ENCODE peak calls at places on chromosomes 16 and 17, in eight cellular contexts. S is right lobe of liver, H is BE2C, F is heart right ventricle, U is body of pancreas, W is small intestine, K is PC-9, O is cardiac muscle cell. G is an unnamed sample.

GRCh38 chr17:81490599-81490992 is 22.0 kb downstream of the ACTG1 start:
- DNase-seq in S (no peak), H (no peak), F (no peak), U (no peak), W (no peak), K (no peak), O (no peak), G (no peak)

GRCh38 chr16:78102865-78103264 is 3.4 kb downstream of the WWOX start:
- DNase-seq in S (no peak), H (no peak), F (no peak), U (no peak), W (no peak), K (no peak), O (no peak), G (no peak)

GRCh38 chr16:75529959-75530358 is 5.9 kb downstream of the CHST5 start:
- DNase-seq in S (no peak), H (no peak), F (no peak), U (no peak), W (no peak), K (no peak), O (no peak), G (no peak)

GRCh38 chr17:50953831-50954601 is 87.9 kb upstream of the TOB1 start:
- DNase-seq in S (peak), H (peak), F (peak), U (peak), W (peak), K (no peak), O (peak), G (peak)

GRCh38 chr16:81003610-81004460 is 2.9 kb downstream of the CMC2 start:
- DNase-seq in S (no peak), H (no peak), F (no peak), U (no peak), W (peak), K (no peak), O (peak), G (no peak)

GRCh38 chr16:85991425-85991824 is 92.5 kb downstream of the IRF8 start:
- DNase-seq in S (no peak), H (no peak), F (no peak), U (no peak), W (no peak), K (no peak), O (no peak), G (no peak)

GRCh38 chr17:80968602-80969029 is 23.0 kb upstream of the CHMP6 start:
- DNase-seq in S (no peak), H (peak), F (no peak), U (no peak), W (no peak), K (no peak), O (peak), G (no peak)

GRCh38 chr17:82495844-82496528 is 23.5 kb upstream of the FOXK2 start:
- DNase-seq in S (no peak), H (no peak), F (no peak), U (no peak), W (peak), K (no peak), O (no peak), G (no peak)

GRCh38 chr17:80819422-80820164 is 172.0 kb upstream of the CHMP6 start:
- DNase-seq in S (no peak), H (peak), F (no peak), U (no peak), W (no peak), K (no peak), O (no peak), G (no peak)

GRCh38 chr17:28189667-28190066 is 129.3 kb upstream of the TMEM97 start:
- DNase-seq in S (no peak), H (no peak), F (no peak), U (no peak), W (no peak), K (no peak), O (peak), G (no peak)

GRCh38 chr16:22356930-22357634 is 17.3 kb downstream of the CDR2 start:
- DNase-seq in S (no peak), H (no peak), F (no peak), U (no peak), W (no peak), K (no peak), O (no peak), G (no peak)

GRCh38 chr17:28363776-28364650 is 986 bp downstream of the SEBOX start:
- DNase-seq in S (no peak), H (no peak), F (no peak), U (no peak), W (no peak), K (no peak), O (no peak), G (no peak)

GRCh38 chr17:79570653-79571052 is 40.2 kb downstream of the RBFOX3 start:
- DNase-seq in S (no peak), H (no peak), F (no peak), U (no peak), W (no peak), K (no peak), O (no peak), G (no peak)
- H3K4me3 ChIP-seq in S (no peak), H (no peak), F (no peak), U (no peak), W (no peak), K (no peak), O (no peak), G (no peak)

GRCh38 chr17:3750926-3751325 is 27.2 kb downstream of the HASPIN start:
- DNase-seq in S (no peak), H (no peak), F (no peak), U (no peak), W (peak), K (no peak), O (no peak), G (no peak)
- H3K4me3 ChIP-seq in S (no peak), H (no peak), F (no peak), U (no peak), W (no peak), K (no peak), O (no peak), G (no peak)

DNA sequence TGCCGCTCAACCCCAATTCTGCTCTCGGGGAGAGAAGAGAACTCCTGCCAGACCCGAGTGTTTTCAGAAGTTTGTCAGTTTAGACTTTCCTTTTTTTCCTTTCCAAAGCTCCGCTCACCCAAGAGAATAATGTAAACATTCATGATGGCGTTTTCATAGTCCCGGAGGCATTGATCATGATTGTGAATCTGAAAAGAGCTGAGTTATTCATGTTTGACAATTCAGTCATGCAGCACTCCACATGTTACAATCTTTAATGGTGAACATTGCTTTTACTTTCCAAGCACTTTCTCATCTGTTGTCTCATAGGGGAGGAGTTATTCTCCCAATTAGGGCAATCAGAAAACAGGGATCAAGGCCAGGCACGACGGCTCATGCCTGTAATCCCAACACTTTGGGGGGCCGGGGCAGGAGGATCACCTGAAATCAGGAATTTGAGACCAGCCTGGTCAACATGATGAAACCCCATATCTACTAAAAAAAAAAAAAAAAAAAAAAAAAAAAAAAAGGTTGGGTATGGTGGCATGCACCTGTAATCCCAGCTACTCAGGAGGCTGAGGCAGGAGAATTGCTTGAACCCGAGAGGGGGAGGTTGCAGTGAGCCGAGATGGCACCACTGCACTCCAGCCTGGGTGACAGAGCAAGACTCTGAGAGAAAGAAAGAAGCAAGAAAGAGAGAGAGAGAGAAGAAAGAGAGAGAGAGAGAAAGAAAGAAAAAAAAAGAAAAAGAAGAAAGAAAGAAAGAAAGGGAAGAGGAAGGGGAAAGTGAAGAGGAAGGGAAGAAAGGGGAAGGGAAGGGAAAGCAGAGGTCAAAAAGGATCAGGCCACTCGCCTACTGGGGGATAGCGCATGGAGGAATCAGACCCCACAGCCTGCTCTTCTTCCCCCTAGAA is 70.0 kb upstream of the TNRC6C start:
- DNase-seq in S (no peak), H (no peak), F (no peak), U (no peak), W (no peak), K (no peak), O (no peak), G (no peak)
- H3K4me3 ChIP-seq in S (peak), H (peak), F (peak), U (peak), W (no peak), K (no peak), O (peak), G (peak)

GRCh38 chr16:61923629-61924028 is 112.6 kb downstream of the CDH8 start:
- DNase-seq in S (no peak), H (no peak), F (no peak), U (no peak), W (no peak), K (no peak), O (no peak), G (no peak)

GRCh38 chr16:61921373-61921772 is 114.9 kb downstream of the CDH8 start:
- DNase-seq in S (no peak), H (no peak), F (no peak), U (no peak), W (no peak), K (no peak), O (no peak), G (no peak)

GRCh38 chr16:61929801-61930200 is 106.4 kb downstream of the CDH8 start:
- DNase-seq in S (no peak), H (no peak), F (no peak), U (no peak), W (no peak), K (no peak), O (no peak), G (no peak)

GRCh38 chr16:61926766-61927165 is 109.5 kb downstream of the CDH8 start:
- DNase-seq in S (no peak), H (no peak), F (no peak), U (no peak), W (no peak), K (no peak), O (no peak), G (no peak)
- H3K4me3 ChIP-seq in S (no peak), H (no peak), F (no peak), U (no peak), W (no peak), K (no peak), O (no peak), G (no peak)

GRCh38 chr17:2708585-2709172 is 2.9 kb downstream of the CLUH start:
- DNase-seq in S (peak), H (no peak), F (no peak), U (no peak), W (no peak), K (no peak), O (no peak), G (no peak)
- H3K4me3 ChIP-seq in S (peak), H (no peak), F (peak), U (no peak), W (no peak), K (peak), O (no peak), G (peak)

GRCh38 chr17:1304522-1304921 is 25.1 kb downstream of the TRARG1 start:
- DNase-seq in S (no peak), H (no peak), F (no peak), U (no peak), W (no peak), K (no peak), O (no peak), G (no peak)
- H3K4me3 ChIP-seq in S (no peak), H (no peak), F (no peak), U (no peak), W (no peak), K (no peak), O (no peak), G (no peak)

DNA sequence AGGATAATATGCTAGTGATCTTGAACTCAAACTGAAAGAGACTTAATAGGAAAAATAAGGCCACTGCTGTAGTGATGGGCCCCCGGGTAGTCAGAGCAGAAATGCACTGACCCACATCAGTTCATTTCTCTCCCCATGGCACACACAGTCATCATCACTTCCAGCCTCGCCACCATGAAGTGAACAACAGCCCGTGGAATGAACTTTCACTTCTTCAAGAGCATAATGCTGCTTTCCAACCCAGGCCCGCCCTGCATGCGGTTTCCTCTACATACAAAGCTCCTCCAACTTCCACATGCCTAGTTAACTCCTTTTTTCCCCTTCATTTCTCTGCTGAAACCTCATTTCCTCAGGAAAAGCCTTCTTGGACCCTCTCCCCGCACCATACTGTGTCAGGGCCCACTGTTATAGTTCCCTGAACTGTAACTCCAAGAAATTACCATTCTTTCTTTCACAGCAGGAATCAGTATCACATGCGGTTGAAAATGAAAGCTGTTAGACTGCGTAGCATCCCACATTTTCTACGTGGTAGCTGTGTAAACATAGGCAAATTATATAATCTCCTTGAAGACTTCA is 65.8 kb upstream of the SMIM36 start:
- DNase-seq in S (no peak), H (no peak), F (peak), U (no peak), W (peak), K (no peak), O (peak), G (peak)
- H3K4me3 ChIP-seq in S (no peak), H (no peak), F (peak), U (no peak), W (no peak), K (no peak), O (no peak), G (peak)

DNA sequence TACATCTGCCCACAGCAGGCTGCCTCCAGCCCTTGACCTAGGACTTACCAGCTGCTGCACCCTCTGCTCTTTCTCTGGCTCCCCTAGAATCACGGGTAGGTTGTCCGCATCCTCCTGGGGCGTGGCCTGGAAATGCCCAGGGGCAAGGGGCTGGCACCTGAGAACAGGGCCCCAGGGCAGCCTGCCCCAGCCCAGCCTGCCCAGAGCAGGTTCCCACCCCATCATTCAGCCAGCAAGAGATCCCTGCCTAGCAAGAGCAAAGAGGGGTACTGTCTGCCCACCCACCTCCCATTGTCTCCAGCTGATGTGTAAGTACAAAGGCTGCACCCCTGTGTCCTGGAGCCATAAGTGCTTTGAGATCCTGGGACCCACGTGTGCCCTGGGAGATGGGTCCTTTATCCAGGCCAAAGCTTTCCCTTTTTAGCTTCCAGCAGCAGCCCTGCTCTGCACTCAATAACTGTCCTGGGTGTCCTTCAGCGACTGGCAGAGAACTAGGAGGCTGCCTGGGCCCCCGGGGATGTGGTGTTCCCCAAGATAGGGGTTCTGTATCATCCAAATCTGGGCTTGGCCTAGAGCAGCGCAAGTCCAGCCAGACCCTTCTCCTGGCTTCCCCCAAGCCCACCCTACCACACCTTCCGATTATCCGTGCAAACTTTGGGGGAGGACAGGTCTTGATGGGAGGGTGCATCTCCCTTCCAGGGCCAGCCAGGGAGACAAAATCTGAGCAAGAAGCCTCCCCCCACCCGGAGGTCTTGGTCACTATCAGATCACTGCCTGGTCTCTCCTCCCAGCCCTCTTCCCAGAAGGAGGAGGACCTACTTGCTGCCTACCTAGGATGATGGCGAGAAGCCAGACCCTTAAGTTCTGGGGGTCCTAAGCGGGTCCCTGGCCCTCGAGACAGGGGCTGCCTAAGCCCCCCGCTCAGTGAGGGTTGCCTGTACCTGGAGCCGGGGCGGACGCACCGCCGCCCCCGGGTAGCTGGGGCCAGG is 4.9 kb downstream of the TSPOAP1 start:
- DNase-seq in S (no peak), H (no peak), F (no peak), U (no peak), W (no peak), K (no peak), O (no peak), G (no peak)
- H3K4me3 ChIP-seq in S (peak), H (peak), F (peak), U (peak), W (no peak), K (no peak), O (peak), G (peak)

DNA sequence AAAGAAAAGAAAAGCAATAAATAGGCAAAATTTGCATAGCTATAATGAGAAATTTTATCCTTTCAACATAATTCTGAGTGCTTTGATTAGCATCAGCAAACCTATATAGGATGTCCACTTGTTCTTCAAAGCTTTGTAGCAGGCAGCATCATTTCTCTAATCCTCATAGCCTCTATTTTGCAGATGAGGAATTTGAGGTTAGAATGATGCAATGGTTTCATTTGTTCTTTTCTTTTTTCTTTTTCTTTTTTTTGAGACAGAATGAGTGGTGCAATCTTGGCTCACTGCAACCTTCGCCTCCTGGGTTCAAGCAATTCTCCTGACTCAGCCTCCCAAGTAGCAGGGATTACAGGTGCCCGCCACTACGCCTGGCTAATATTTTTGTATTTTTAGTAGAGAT is 594.4 kb downstream of the TOX3 start:
- DNase-seq in S (no peak), H (no peak), F (no peak), U (no peak), W (no peak), K (no peak), O (no peak), G (no peak)
- H3K4me3 ChIP-seq in S (no peak), H (no peak), F (no peak), U (no peak), W (no peak), K (no peak), O (no peak), G (no peak)

G was measured in left ventricle myocardium inferior.